ENCODE peak calls at places on chromosomes 7 and 10, in five cellular contexts. Y is HCT116, D is H1, F is HepG2, H is GM12878. M is an unnamed sample.

GRCh38 chr10:122590158-122590557 is 29.6 kb downstream of the DMBT1 start:
- DNase-seq in Y (no peak), D (no peak), F (no peak), H (no peak), M (no peak)

GRCh38 chr7:134618756-134619530 is 27.7 kb upstream of the BPGM start:
- DNase-seq in Y (no peak), D (no peak), F (no peak), H (no peak), M (no peak)

GRCh38 chr10:131568866-131569265 is 257.3 kb upstream of the TCERG1L start:
- DNase-seq in Y (no peak), D (no peak), F (no peak), H (no peak), M (no peak)

GRCh38 chr10:82378146-82378545 is 503.2 kb downstream of the NRG3 start:
- DNase-seq in Y (no peak), D (no peak), F (no peak), H (no peak), M (no peak)

GRCh38 chr7:69599211-69599878 is 1.1 kb downstream of the AUTS2 start:
- DNase-seq in Y (no peak), D (no peak), F (no peak), H (no peak), M (peak)

GRCh38 chr10:6292741-6293151 is 90.0 kb downstream of the PFKFB3 start:
- DNase-seq in Y (no peak), D (no peak), F (no peak), H (no peak), M (peak)

GRCh38 chr7:31100870-31101269 is 48.8 kb downstream of the ADCYAP1R1 start:
- DNase-seq in Y (no peak), D (no peak), F (no peak), H (no peak), M (no peak)

GRCh38 chr7:42082144-42082543 is 154.9 kb downstream of the GLI3 start:
- DNase-seq in Y (no peak), D (no peak), F (no peak), H (no peak), M (no peak)

GRCh38 chr7:64300641-64301405 is 12.9 kb upstream of the ZNF736 start:
- DNase-seq in Y (no peak), D (no peak), F (no peak), H (no peak), M (peak)

GRCh38 chr10:71684356-71685173 is 35.0 kb downstream of the C10orf105 start:
- DNase-seq in Y (peak), D (no peak), F (no peak), H (no peak), M (peak)

GRCh38 chr7:147483634-147484292 is 1106.8 kb upstream of the C7orf33 start:
- DNase-seq in Y (no peak), D (no peak), F (no peak), H (no peak), M (no peak)

GRCh38 chr10:13930123-13930522 is 343.4 kb downstream of the PRPF18 start:
- DNase-seq in Y (no peak), D (no peak), F (no peak), H (no peak), M (no peak)

GRCh38 chr7:3892167-3892566 is 591.1 kb downstream of the SDK1 start:
- DNase-seq in Y (no peak), D (no peak), F (no peak), H (no peak), M (no peak)

GRCh38 chr7:101420436-101420835 is 57.8 kb downstream of the COL26A1 start:
- DNase-seq in Y (no peak), D (no peak), F (no peak), H (no peak), M (no peak)

GRCh38 chr7:145928937-145929336 is 187.7 kb upstream of the CNTNAP2 start:
- DNase-seq in Y (no peak), D (no peak), F (no peak), H (no peak), M (no peak)

GRCh38 chr10:3467052-3467906 is 294.7 kb upstream of the PITRM1 start:
- DNase-seq in Y (peak), D (peak), F (no peak), H (no peak), M (peak)

GRCh38 chr10:121267236-121268003 is 330.8 kb downstream of the FGFR2 start:
- DNase-seq in Y (no peak), D (no peak), F (no peak), H (no peak), M (no peak)

GRCh38 chr7:4191525-4191924 is 490.6 kb upstream of the FOXK1 start:
- DNase-seq in Y (no peak), D (no peak), F (no peak), H (no peak), M (no peak)

GRCh38 chr10:69863580-69863979 is 61.9 kb downstream of the COL13A1 start:
- DNase-seq in Y (no peak), D (no peak), F (no peak), H (no peak), M (no peak)

GRCh38 chr10:10816453-10816852 is 201.2 kb upstream of the CELF2 start:
- DNase-seq in Y (no peak), D (no peak), F (no peak), H (no peak), M (no peak)

GRCh38 chr7:66930341-66930740 is 9.3 kb downstream of the TMEM248 start:
- DNase-seq in Y (peak), D (peak), F (no peak), H (no peak), M (no peak)

GRCh38 chr7:27793780-27794179 is 53.8 kb downstream of the TAX1BP1 start:
- DNase-seq in Y (no peak), D (no peak), F (no peak), H (no peak), M (no peak)

GRCh38 chr7:27151341-27151944 is 940 bp downstream of the HOXA3 start:
- DNase-seq in Y (no peak), D (no peak), F (no peak), H (no peak), M (no peak)

GRCh38 chr10:68364101-68364886 is 31.6 kb upstream of the PBLD start:
- DNase-seq in Y (no peak), D (no peak), F (no peak), H (no peak), M (no peak)

GRCh38 chr7:159006610-159007130 is 138.0 kb downstream of the VIPR2 start:
- DNase-seq in Y (no peak), D (no peak), F (no peak), H (no peak), M (no peak)

GRCh38 chr7:84912993-84913635 is 273.7 kb downstream of the SEMA3D start:
- DNase-seq in Y (no peak), D (peak), F (no peak), H (no peak), M (no peak)

GRCh38 chr10:128186959-128187787 is 61.0 kb upstream of the MKI67 start:
- DNase-seq in Y (no peak), D (no peak), F (no peak), H (no peak), M (no peak)

GRCh38 chr7:41881313-41882130 is 178.6 kb upstream of the INHBA start:
- DNase-seq in Y (no peak), D (no peak), F (no peak), H (peak), M (no peak)

GRCh38 chr10:28331821-28332220 is 29.0 kb upstream of the MPP7 start:
- DNase-seq in Y (no peak), D (no peak), F (no peak), H (no peak), M (peak)

GRCh38 chr10:11345224-11346054 is 266.0 kb downstream of the USP6NL start:
- DNase-seq in Y (peak), D (peak), F (peak), H (peak), M (no peak)

GRCh38 chr7:1979591-1980560 is 252.9 kb downstream of the MAD1L1 start:
- DNase-seq in Y (no peak), D (no peak), F (no peak), H (no peak), M (no peak)

GRCh38 chr7:28623105-28623730 is 210.9 kb downstream of the CREB5 start:
- DNase-seq in Y (no peak), D (no peak), F (no peak), H (no peak), M (no peak)

GRCh38 chr7:108147031-108147563 is 16.9 kb upstream of the LAMB4 start:
- DNase-seq in Y (no peak), D (no peak), F (no peak), H (no peak), M (no peak)

GRCh38 chr10:16521311-16522016 is at the start of gene C1QL3:
- DNase-seq in Y (no peak), D (no peak), F (no peak), H (no peak), M (no peak)

GRCh38 chr7:65892832-65893231 is 20.0 kb downstream of the VKORC1L1 start:
- DNase-seq in Y (no peak), D (no peak), F (no peak), H (no peak), M (no peak)

GRCh38 chr10:78212134-78212785 is 178.6 kb downstream of the RPS24 start:
- DNase-seq in Y (no peak), D (no peak), F (no peak), H (no peak), M (no peak)

GRCh38 chr7:20543565-20543964 is 71.9 kb upstream of the ABCB5 start:
- DNase-seq in Y (no peak), D (no peak), F (no peak), H (no peak), M (no peak)

GRCh38 chr7:34886856-34887255 is 150.4 kb downstream of the DPY19L1 start:
- DNase-seq in Y (no peak), D (no peak), F (no peak), H (no peak), M (no peak)

DNA sequence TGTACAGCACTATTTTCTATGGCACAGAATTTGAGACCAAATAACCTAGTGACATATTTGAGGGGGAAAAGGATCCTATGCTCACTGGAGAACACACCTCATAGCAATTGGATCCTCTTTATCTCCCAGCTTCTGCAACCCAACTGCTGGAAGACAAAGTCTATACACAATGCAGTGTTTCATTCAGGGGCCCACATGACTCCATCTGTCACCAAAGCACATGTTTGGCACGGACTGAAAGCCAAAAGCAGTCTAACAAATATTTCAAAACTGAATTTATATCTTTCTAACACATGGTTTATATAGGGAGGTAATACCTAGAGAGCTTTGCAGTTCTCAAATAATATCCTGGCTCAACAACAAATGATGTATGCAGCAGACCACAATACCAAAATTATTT is 39.2 kb downstream of the ADAM12 start:
- DNase-seq in Y (no peak), D (no peak), F (no peak), H (no peak), M (no peak)
- TF ChIP-seq JUND in Y (no peak), D (no peak), F (no peak), H (no peak), M (no peak)

DNA sequence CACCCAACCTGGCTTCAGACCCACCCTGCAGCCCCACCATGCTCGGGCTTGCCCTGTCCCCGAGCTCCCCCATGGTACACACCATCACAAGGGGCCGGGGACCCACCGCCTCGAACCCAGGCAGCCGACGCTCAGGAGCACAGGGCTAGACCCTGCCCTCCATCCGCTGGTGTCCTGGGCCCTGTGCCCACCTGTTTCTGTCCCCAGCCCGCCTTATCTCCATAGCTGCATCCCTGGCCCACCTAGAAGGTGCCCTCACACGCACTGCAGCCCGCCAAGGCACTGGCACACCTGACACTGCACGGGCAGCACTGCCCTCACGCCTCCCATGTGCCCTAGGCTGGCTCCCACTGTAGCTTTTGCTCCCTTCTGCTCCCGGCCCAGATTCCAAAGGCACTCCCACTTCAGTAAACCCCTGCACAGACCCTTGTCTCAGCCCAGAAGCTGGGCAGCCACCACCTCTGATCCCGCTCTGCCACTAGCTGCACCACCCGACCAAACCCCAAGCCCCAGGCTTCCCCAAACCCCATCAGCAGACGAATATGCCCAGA is 17.1 kb downstream of the YKT6 start:
- DNase-seq in Y (no peak), D (no peak), F (no peak), H (no peak), M (no peak)
- TF ChIP-seq JUND in Y (no peak), D (no peak), F (no peak), H (no peak), M (no peak)

GRCh38 chr10:97407211-97407951 is 6.2 kb upstream of the RRP12 start:
- DNase-seq in Y (peak), D (no peak), F (peak), H (no peak), M (peak)
- TF ChIP-seq JUND in Y (no peak), D (no peak), F (no peak), H (no peak), M (no peak)

GRCh38 chr7:116783666-116784318 is 78.6 kb upstream of the CAPZA2 start:
- DNase-seq in Y (no peak), D (no peak), F (no peak), H (no peak), M (no peak)

GRCh38 chr7:116780966-116781365 is 81.4 kb upstream of the CAPZA2 start:
- DNase-seq in Y (no peak), D (no peak), F (no peak), H (no peak), M (no peak)

GRCh38 chr7:116781584-116781983 is 80.8 kb upstream of the CAPZA2 start:
- DNase-seq in Y (no peak), D (no peak), F (no peak), H (no peak), M (no peak)

GRCh38 chr7:116780521-116780920 is 81.9 kb upstream of the CAPZA2 start:
- DNase-seq in Y (no peak), D (no peak), F (no peak), H (no peak), M (no peak)

GRCh38 chr7:116782177-116782711 is 80.1 kb upstream of the CAPZA2 start:
- DNase-seq in Y (no peak), D (no peak), F (no peak), H (no peak), M (no peak)
- TF ChIP-seq JUND in Y (no peak), D (no peak), F (no peak), H (no peak), M (no peak)

M was measured in T47D.